ENCODE peak calls at places on chromosomes 5 and 9, in ten cellular contexts. E is stimulated activated CD8-positive, alpha-beta memory T cell treated with anti-CD3 and anti-CD28 coated beads, Interleukin-2, amount 100 ng/mL, for 1 hour; Y is GM23248; F is AG08395; C is globus pallidus; A is frontal cortex; S is activated T-cell treated with anti-CD3 and anti-CD28 coated beads, Interleukin-2, amount 50 U/mL, for 1 hour; P is Panc1; J is AG10803; G is substantia nigra. Q is an unnamed sample.

GRCh38 chr5:59525957-59526356 is 367.6 kb downstream of the PDE4D start:
- DNase-seq in A (no peak), J (peak), C (no peak), F (peak), E (no peak), P (no peak), G (no peak), Y (peak), S (no peak), Q (peak)

GRCh38 chr5:174295736-174296481 is 250.4 kb downstream of the NSG2 start:
- DNase-seq in G (no peak), J (no peak), P (no peak), Y (no peak), S (no peak), F (no peak), E (no peak), C (no peak), A (no peak), Q (no peak)

GRCh38 chr9:120617637-120617979 is 37.6 kb upstream of the CDK5RAP2 start:
- DNase-seq in Y (peak), J (peak), G (no peak), F (peak), C (no peak), S (no peak), P (no peak), E (no peak), A (no peak), Q (peak)

GRCh38 chr9:36187414-36187813 is 3.3 kb upstream of the CLTA start:
- DNase-seq in G (no peak), Y (peak), C (no peak), J (peak), S (no peak), E (no peak), F (peak), A (no peak), P (no peak), Q (no peak)

GRCh38 chr9:133162802-133163558 is 734 bp downstream of the GBGT1 start:
- DNase-seq in G (no peak), E (no peak), P (no peak), J (no peak), F (no peak), S (no peak), C (no peak), Y (peak), A (no peak), Q (no peak)

GRCh38 chr5:143338658-143339366 is 64.7 kb downstream of the NR3C1 start:
- DNase-seq in S (no peak), F (no peak), A (no peak), E (no peak), G (no peak), Y (peak), P (no peak), C (no peak), J (peak), Q (peak)

GRCh38 chr5:76709762-76710161 is 6.2 kb upstream of the F2R start:
- DNase-seq in A (no peak), Y (peak), J (peak), E (no peak), P (no peak), G (no peak), F (peak), C (no peak), S (no peak), Q (peak)

GRCh38 chr9:132288371-132288770 is 66.4 kb downstream of the SETX start:
- DNase-seq in G (no peak), F (peak), Y (peak), E (no peak), J (peak), C (no peak), P (no peak), A (no peak), S (no peak), Q (peak)

GRCh38 chr5:123490974-123491373 is 21.0 kb upstream of the CSNK1G3 start:
- DNase-seq in C (no peak), G (no peak), J (no peak), F (no peak), S (no peak), E (no peak), A (no peak), P (no peak), Y (no peak), Q (no peak)

GRCh38 chr9:8857330-8858249 is 1058.0 kb upstream of the DMAC1 start:
- DNase-seq in P (no peak), E (no peak), G (peak), Y (peak), F (no peak), A (peak), C (peak), J (peak), S (no peak), Q (peak)

GRCh38 chr9:90766736-90767135 is 34.9 kb upstream of the SYK start:
- DNase-seq in F (no peak), C (no peak), P (no peak), G (no peak), E (no peak), A (no peak), J (no peak), S (no peak), Y (no peak), Q (no peak)

GRCh38 chr9:89670806-89671434 is 66.1 kb downstream of the GADD45G start:
- DNase-seq in A (no peak), P (no peak), E (no peak), G (no peak), F (no peak), Y (no peak), S (no peak), J (no peak), C (no peak), Q (no peak)

GRCh38 chr5:142671801-142672200 is 14.1 kb downstream of the FGF1 start:
- DNase-seq in J (peak), S (no peak), Y (peak), P (no peak), C (no peak), E (no peak), A (no peak), F (peak), G (no peak), Q (peak)